ENCODE peak calls at places on chromosomes 2 and 18, in eight cellular contexts. One of them, this sample, is unnamed.

GRCh38 chr18:63951302-63951705 is 2.2 kb downstream of the HMSD start:
- DNase-seq in CD8-positive, alpha-beta T cell: no peak
- DNase-seq in A549: no peak
- DNase-seq in brain microvascular endothelial cell: peak; percentile 45
- DNase-seq in PC-9: no peak
- DNase-seq in uterus: no peak
- DNase-seq in body of pancreas: no peak
- DNase-seq in spleen: no peak
- DNase-seq in this sample: no peak

GRCh38 chr2:236776695-236777251 is 207.1 kb downstream of the ACKR3 start:
- DNase-seq in uterus: no peak
- DNase-seq in spleen: no peak
- DNase-seq in body of pancreas: no peak
- DNase-seq in PC-9: peak; percentile 81
- DNase-seq in brain microvascular endothelial cell: peak; percentile 89
- DNase-seq in CD8-positive, alpha-beta T cell: no peak
- DNase-seq in A549: peak; percentile 33
- DNase-seq in this sample: peak; percentile 46

GRCh38 chr2:44777542-44777941 is 164.0 kb upstream of the SIX3 start:
- DNase-seq in brain microvascular endothelial cell: no peak
- DNase-seq in spleen: no peak
- DNase-seq in CD8-positive, alpha-beta T cell: no peak
- DNase-seq in body of pancreas: no peak
- DNase-seq in A549: no peak
- DNase-seq in uterus: no peak
- DNase-seq in PC-9: no peak
- DNase-seq in this sample: no peak

GRCh38 chr2:27370816-27371620 is 602 bp downstream of the SNX17 start:
- DNase-seq in brain microvascular endothelial cell: peak; percentile 21
- DNase-seq in spleen: no peak
- DNase-seq in PC-9: peak; percentile 65
- DNase-seq in A549: peak; percentile 29
- DNase-seq in CD8-positive, alpha-beta T cell: peak; percentile 33
- DNase-seq in uterus: no peak
- DNase-seq in body of pancreas: no peak
- DNase-seq in this sample: peak; percentile 26

GRCh38 chr2:133532919-133533318 is 35.3 kb downstream of the NCKAP5 start:
- DNase-seq in CD8-positive, alpha-beta T cell: no peak
- DNase-seq in brain microvascular endothelial cell: no peak
- DNase-seq in PC-9: no peak
- DNase-seq in uterus: no peak
- DNase-seq in body of pancreas: no peak
- DNase-seq in A549: peak; percentile 5
- DNase-seq in spleen: no peak
- DNase-seq in this sample: peak; percentile 80

GRCh38 chr2:393711-394696 is 106.1 kb upstream of the ALKAL2 start:
- DNase-seq in brain microvascular endothelial cell: peak; percentile 51
- DNase-seq in A549: no peak
- DNase-seq in PC-9: peak; percentile 96
- DNase-seq in spleen: peak; percentile 87
- DNase-seq in uterus: no peak
- DNase-seq in CD8-positive, alpha-beta T cell: peak; percentile 67
- DNase-seq in body of pancreas: no peak
- DNase-seq in this sample: peak; percentile 82

GRCh38 chr18:11655605-11655932 is 33.5 kb upstream of the GNAL start:
- DNase-seq in brain microvascular endothelial cell: no peak
- DNase-seq in CD8-positive, alpha-beta T cell: no peak
- DNase-seq in PC-9: no peak
- DNase-seq in body of pancreas: no peak
- DNase-seq in uterus: no peak
- DNase-seq in spleen: no peak
- DNase-seq in A549: no peak
- DNase-seq in this sample: no peak

GRCh38 chr18:21857871-21858270 is 117.3 kb downstream of the MIB1 start:
- DNase-seq in spleen: no peak
- DNase-seq in uterus: no peak
- DNase-seq in brain microvascular endothelial cell: no peak
- DNase-seq in PC-9: no peak
- DNase-seq in CD8-positive, alpha-beta T cell: no peak
- DNase-seq in A549: no peak
- DNase-seq in body of pancreas: no peak
- DNase-seq in this sample: no peak

GRCh38 chr18:23380817-23381216 is 72.3 kb upstream of the RIOK3 start:
- DNase-seq in brain microvascular endothelial cell: peak; percentile 93
- DNase-seq in CD8-positive, alpha-beta T cell: no peak
- DNase-seq in body of pancreas: no peak
- DNase-seq in A549: no peak
- DNase-seq in uterus: no peak
- DNase-seq in spleen: no peak
- DNase-seq in PC-9: no peak
- DNase-seq in this sample: no peak

GRCh38 chr2:206004004-206004693 is 81.8 kb downstream of the INO80D start:
- DNase-seq in uterus: no peak
- DNase-seq in body of pancreas: no peak
- DNase-seq in brain microvascular endothelial cell: no peak
- DNase-seq in spleen: peak; percentile 55
- DNase-seq in CD8-positive, alpha-beta T cell: no peak
- DNase-seq in PC-9: no peak
- DNase-seq in A549: no peak
- DNase-seq in this sample: no peak

GRCh38 chr2:24613154-24613814 is 122.2 kb downstream of the NCOA1 start:
- DNase-seq in CD8-positive, alpha-beta T cell: peak; percentile 6
- DNase-seq in spleen: no peak
- DNase-seq in A549: no peak
- DNase-seq in uterus: no peak
- DNase-seq in body of pancreas: no peak
- DNase-seq in PC-9: peak; percentile 42
- DNase-seq in brain microvascular endothelial cell: peak; percentile 66
- DNase-seq in this sample: no peak

GRCh38 chr2:42324244-42324643 is 36.8 kb downstream of the COX7A2L start:
- DNase-seq in CD8-positive, alpha-beta T cell: no peak
- DNase-seq in A549: no peak
- DNase-seq in spleen: no peak
- DNase-seq in brain microvascular endothelial cell: no peak
- DNase-seq in PC-9: no peak
- DNase-seq in body of pancreas: no peak
- DNase-seq in uterus: no peak
- DNase-seq in this sample: no peak

GRCh38 chr2:138707424-138708074 is 72.6 kb downstream of the NXPH2 start:
- DNase-seq in body of pancreas: no peak
- DNase-seq in PC-9: no peak
- DNase-seq in spleen: no peak
- DNase-seq in CD8-positive, alpha-beta T cell: no peak
- DNase-seq in uterus: no peak
- DNase-seq in brain microvascular endothelial cell: peak; percentile 12
- DNase-seq in A549: no peak
- DNase-seq in this sample: peak; percentile 14

GRCh38 chr2:216583157-216583556 is 50.1 kb upstream of the IGFBP2 start:
- DNase-seq in uterus: no peak
- DNase-seq in PC-9: peak; percentile 92
- DNase-seq in brain microvascular endothelial cell: peak; percentile 93
- DNase-seq in spleen: no peak
- DNase-seq in CD8-positive, alpha-beta T cell: no peak
- DNase-seq in A549: no peak
- DNase-seq in body of pancreas: peak; percentile 32
- DNase-seq in this sample: no peak
- H3K27ac ChIP-seq in uterus: no peak overlapping the region
- H3K27ac ChIP-seq in PC-9: peak overlapping the region; percentile 26
- H3K27ac ChIP-seq in brain microvascular endothelial cell: no peak overlapping the region
- H3K27ac ChIP-seq in spleen: no peak overlapping the region
- H3K27ac ChIP-seq in CD8-positive, alpha-beta T cell: no peak overlapping the region
- H3K27ac ChIP-seq in A549: no peak overlapping the region
- H3K27ac ChIP-seq in body of pancreas: no peak overlapping the region
- H3K27ac ChIP-seq in this sample: no peak overlapping the region

GRCh38 chr2:168353251-168353650 is 102.8 kb upstream of the CERS6 start:
- DNase-seq in PC-9: no peak
- DNase-seq in body of pancreas: no peak
- DNase-seq in spleen: no peak
- DNase-seq in uterus: no peak
- DNase-seq in A549: no peak
- DNase-seq in brain microvascular endothelial cell: no peak
- DNase-seq in CD8-positive, alpha-beta T cell: no peak
- DNase-seq in this sample: no peak

GRCh38 chr2:168354499-168354898 is 101.6 kb upstream of the CERS6 start:
- DNase-seq in A549: no peak
- DNase-seq in brain microvascular endothelial cell: no peak
- DNase-seq in body of pancreas: no peak
- DNase-seq in PC-9: no peak
- DNase-seq in spleen: no peak
- DNase-seq in uterus: no peak
- DNase-seq in CD8-positive, alpha-beta T cell: no peak
- DNase-seq in this sample: no peak

GRCh38 chr2:168346725-168347477 is 99.5 kb upstream of the STK39 start:
- DNase-seq in brain microvascular endothelial cell: peak; percentile 59
- DNase-seq in body of pancreas: peak; percentile 69
- DNase-seq in CD8-positive, alpha-beta T cell: peak; percentile 71
- DNase-seq in A549: peak; percentile 53
- DNase-seq in uterus: peak; percentile 65
- DNase-seq in spleen: peak; percentile 79
- DNase-seq in PC-9: no peak
- DNase-seq in this sample: peak; percentile 72

GRCh38 chr2:168348076-168348475 is 100.7 kb upstream of the STK39 start:
- DNase-seq in CD8-positive, alpha-beta T cell: no peak
- DNase-seq in body of pancreas: peak; percentile 38
- DNase-seq in PC-9: no peak
- DNase-seq in A549: peak; percentile 26
- DNase-seq in spleen: no peak
- DNase-seq in brain microvascular endothelial cell: peak; percentile 48
- DNase-seq in uterus: no peak
- DNase-seq in this sample: peak; percentile 27

DNA sequence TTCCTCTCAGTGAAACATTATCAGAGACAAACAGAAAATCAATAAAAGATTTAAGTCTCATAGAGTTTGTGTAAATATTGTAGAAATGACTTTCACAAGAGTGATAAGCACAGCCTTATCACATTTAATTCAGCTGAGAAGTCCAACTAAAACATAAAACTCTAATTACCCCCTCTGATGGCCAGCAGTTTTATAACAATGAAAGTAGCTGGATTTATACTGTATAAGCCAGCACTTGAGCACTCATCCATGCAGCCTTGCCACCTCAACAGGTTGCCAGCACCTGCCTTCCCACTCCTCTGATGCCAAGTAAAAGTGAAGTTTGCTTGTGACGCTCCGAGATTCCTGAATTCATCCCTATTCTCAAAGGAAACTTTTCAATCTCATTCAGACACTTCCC is 103.0 kb upstream of the STK39 start:
- DNase-seq in A549: no peak
- DNase-seq in body of pancreas: peak; percentile 29
- DNase-seq in spleen: no peak
- DNase-seq in brain microvascular endothelial cell: no peak
- DNase-seq in uterus: no peak
- DNase-seq in CD8-positive, alpha-beta T cell: no peak
- DNase-seq in PC-9: no peak
- DNase-seq in this sample: no peak
- TF ChIP-seq CTCF in A549: no peak
- TF ChIP-seq CTCF in body of pancreas: peak; percentile 22
- TF ChIP-seq CTCF in spleen: no peak
- TF ChIP-seq CTCF in brain microvascular endothelial cell: peak; percentile 13
- TF ChIP-seq CTCF in uterus: no peak
- TF ChIP-seq CTCF in CD8-positive, alpha-beta T cell: no peak
- TF ChIP-seq CTCF in PC-9: no peak
- TF ChIP-seq CTCF in this sample: no peak

GRCh38 chr2:9276901-9277455 is 70.4 kb downstream of the ASAP2 start:
- DNase-seq in uterus: no peak
- DNase-seq in body of pancreas: no peak
- DNase-seq in A549: no peak
- DNase-seq in brain microvascular endothelial cell: no peak
- DNase-seq in spleen: no peak
- DNase-seq in CD8-positive, alpha-beta T cell: no peak
- DNase-seq in PC-9: no peak
- DNase-seq in this sample: no peak

GRCh38 chr2:9276074-9276473 is 69.5 kb downstream of the ASAP2 start:
- DNase-seq in uterus: no peak
- DNase-seq in A549: no peak
- DNase-seq in brain microvascular endothelial cell: no peak
- DNase-seq in PC-9: no peak
- DNase-seq in body of pancreas: no peak
- DNase-seq in CD8-positive, alpha-beta T cell: no peak
- DNase-seq in spleen: no peak
- DNase-seq in this sample: no peak

GRCh38 chr2:9273496-9273895 is 66.9 kb downstream of the ASAP2 start:
- DNase-seq in PC-9: peak; percentile 42
- DNase-seq in CD8-positive, alpha-beta T cell: no peak
- DNase-seq in brain microvascular endothelial cell: no peak
- DNase-seq in body of pancreas: no peak
- DNase-seq in spleen: no peak
- DNase-seq in A549: no peak
- DNase-seq in uterus: no peak
- DNase-seq in this sample: no peak

GRCh38 chr2:9275399-9275798 is 68.8 kb downstream of the ASAP2 start:
- DNase-seq in PC-9: no peak
- DNase-seq in spleen: no peak
- DNase-seq in uterus: no peak
- DNase-seq in brain microvascular endothelial cell: no peak
- DNase-seq in A549: no peak
- DNase-seq in CD8-positive, alpha-beta T cell: no peak
- DNase-seq in body of pancreas: no peak
- DNase-seq in this sample: no peak

DNA sequence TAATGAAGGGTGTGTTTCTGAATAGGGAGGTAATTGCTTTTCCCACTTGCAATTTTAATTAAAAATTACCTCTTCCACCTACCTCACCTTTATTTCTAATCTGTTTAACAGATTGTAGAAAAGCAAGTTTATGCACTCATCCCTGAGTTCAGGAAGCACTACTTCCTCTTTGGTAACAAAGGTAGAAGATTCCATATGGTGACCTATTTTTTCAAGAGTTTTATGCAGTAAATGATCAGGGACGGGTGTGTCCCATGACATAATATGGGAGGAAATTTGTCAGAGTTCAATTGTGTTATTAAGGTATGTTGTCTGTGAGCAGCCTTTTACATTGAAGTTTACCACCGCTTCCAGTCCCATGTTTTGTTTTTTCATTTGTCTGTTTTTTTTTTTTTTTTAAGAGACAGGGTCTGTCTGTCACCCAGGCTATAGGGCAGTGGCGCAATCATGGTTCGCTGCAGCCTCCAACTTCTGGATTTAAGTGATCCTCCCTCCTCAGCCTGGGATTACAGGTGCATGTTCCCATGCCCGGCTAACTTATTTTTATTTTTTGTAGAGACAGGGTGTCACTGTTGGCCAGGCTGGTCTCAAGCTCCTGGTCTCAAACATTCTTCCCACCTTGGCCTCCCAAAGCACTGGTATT is 68.2 kb downstream of the ASAP2 start:
- DNase-seq in CD8-positive, alpha-beta T cell: no peak
- DNase-seq in brain microvascular endothelial cell: no peak
- DNase-seq in body of pancreas: no peak
- DNase-seq in spleen: no peak
- DNase-seq in PC-9: peak; percentile 61
- DNase-seq in uterus: no peak
- DNase-seq in A549: no peak
- DNase-seq in this sample: no peak
- H3K27ac ChIP-seq in CD8-positive, alpha-beta T cell: no peak overlapping the region
- H3K27ac ChIP-seq in brain microvascular endothelial cell: no peak overlapping the region
- H3K27ac ChIP-seq in body of pancreas: no peak overlapping the region
- H3K27ac ChIP-seq in spleen: no peak overlapping the region
- H3K27ac ChIP-seq in PC-9: peak overlapping the region; percentile 17
- H3K27ac ChIP-seq in uterus: no peak overlapping the region
- H3K27ac ChIP-seq in A549: no peak overlapping the region
- H3K27ac ChIP-seq in this sample: peak overlapping the region; percentile 36

GRCh38 chr2:164917296-164917903 is 37.9 kb downstream of the SLC38A11 start:
- DNase-seq in PC-9: no peak
- DNase-seq in brain microvascular endothelial cell: peak; percentile 39
- DNase-seq in uterus: no peak
- DNase-seq in A549: peak; percentile 7
- DNase-seq in spleen: no peak
- DNase-seq in body of pancreas: peak; percentile 71
- DNase-seq in CD8-positive, alpha-beta T cell: no peak
- DNase-seq in this sample: no peak
- TF ChIP-seq CTCF in PC-9: peak; percentile 63
- TF ChIP-seq CTCF in brain microvascular endothelial cell: peak; percentile 67
- TF ChIP-seq CTCF in uterus: peak; percentile 11
- TF ChIP-seq CTCF in A549: peak; percentile 75
- TF ChIP-seq CTCF in spleen: peak; percentile 26
- TF ChIP-seq CTCF in body of pancreas: peak; percentile 73
- TF ChIP-seq CTCF in CD8-positive, alpha-beta T cell: no peak
- TF ChIP-seq CTCF in this sample: peak; percentile 73

This sample was measured in RWPE1.